ENCODE peak calls at places on chromosome 3, in eight cellular contexts. T is GM04504; B is NCI-H446; A is NCI-H1092 treated with DMSO at 0.1 percent for 48 hours; E is right cardiac atrium; L is fibroblast of the aortic adventitia; O is stimulated activated naive CD8-positive, alpha-beta T cell treated with anti-CD3 and anti-CD28 coated beads, Interleukin-15, Interleukin-2, amounts not matched to agents 100 U/mL and 50 U/mL, for 24 hours; C is NCI-H748 treated with DMSO at 0.1 percent for 48 hours. S is an unnamed sample.

GRCh38 chr3:64716110-64716509 is 28.3 kb upstream of the ADAMTS9 start:
- DNase-seq in T (no peak), B (no peak), A (no peak), E (no peak), L (no peak), O (no peak), C (no peak), S (no peak)

GRCh38 chr3:24201301-24201700 is 256.2 kb downstream of the NR1D2 start:
- DNase-seq in T (no peak), B (no peak), A (no peak), E (no peak), L (no peak), O (no peak), C (no peak), S (no peak)

GRCh38 chr3:192840143-192840836 is 77.4 kb downstream of the MB21D2 start:
- DNase-seq in T (no peak), B (no peak), A (no peak), E (no peak), L (no peak), O (no peak), C (no peak), S (no peak)

GRCh38 chr3:45923755-45924154 is 19.5 kb upstream of the CXCR6 start:
- DNase-seq in T (no peak), B (no peak), A (no peak), E (no peak), L (peak), O (no peak), C (no peak), S (no peak)

GRCh38 chr3:129429080-129429451 is 630 bp upstream of the EFCAB12 start:
- DNase-seq in T (no peak), B (no peak), A (no peak), E (no peak), L (no peak), O (no peak), C (no peak), S (no peak)

GRCh38 chr3:113495035-113495434 is 19.9 kb downstream of the SPICE1 start:
- DNase-seq in T (no peak), B (no peak), A (no peak), E (no peak), L (peak), O (no peak), C (no peak), S (no peak)

GRCh38 chr3:19891740-19892139 is 42.3 kb downstream of the EFHB start:
- DNase-seq in T (no peak), B (no peak), A (no peak), E (no peak), L (no peak), O (no peak), C (no peak), S (no peak)

GRCh38 chr3:69770219-69770618 is 31.0 kb downstream of the MITF start:
- DNase-seq in T (no peak), B (no peak), A (no peak), E (no peak), L (no peak), O (no peak), C (no peak), S (no peak)

GRCh38 chr3:146326875-146327543 is 76.1 kb upstream of the PLSCR4 start:
- DNase-seq in T (peak), B (peak), A (no peak), E (peak), L (peak), O (no peak), C (peak), S (peak)

GRCh38 chr3:182697345-182697919 is 95.9 kb upstream of the ATP11B start:
- DNase-seq in T (no peak), B (no peak), A (peak), E (no peak), L (no peak), O (no peak), C (peak), S (no peak)

GRCh38 chr3:8357859-8358258 is 143.8 kb upstream of the LMCD1 start:
- DNase-seq in T (no peak), B (no peak), A (no peak), E (no peak), L (no peak), O (no peak), C (no peak), S (no peak)

GRCh38 chr3:129100274-129100673 is 21.3 kb downstream of the RAB43 start:
- DNase-seq in T (no peak), B (no peak), A (no peak), E (no peak), L (no peak), O (no peak), C (no peak), S (no peak)

GRCh38 chr3:48695113-48695753 is 9.5 kb upstream of the NCKIPSD start:
- DNase-seq in T (no peak), B (no peak), A (peak), E (peak), L (peak), O (no peak), C (no peak), S (peak)

GRCh38 chr3:12509466-12509865 is 25.2 kb downstream of the TSEN2 start:
- DNase-seq in T (no peak), B (no peak), A (no peak), E (no peak), L (no peak), O (no peak), C (no peak), S (no peak)

GRCh38 chr3:132513057-132513456 is 84.0 kb upstream of the ACKR4 start:
- DNase-seq in T (no peak), B (no peak), A (no peak), E (no peak), L (no peak), O (no peak), C (no peak), S (no peak)

GRCh38 chr3:5635746-5636145 is 448.2 kb downstream of the EDEM1 start:
- DNase-seq in T (no peak), B (no peak), A (no peak), E (no peak), L (no peak), O (no peak), C (no peak), S (no peak)

GRCh38 chr3:171231361-171231760 is 204.8 kb upstream of the SLC2A2 start:
- DNase-seq in T (no peak), B (no peak), A (no peak), E (no peak), L (no peak), O (no peak), C (no peak), S (no peak)

GRCh38 chr3:148211725-148212124 is 486.0 kb upstream of the AGTR1 start:
- DNase-seq in T (peak), B (no peak), A (no peak), E (no peak), L (peak), O (no peak), C (no peak), S (no peak)